ENCODE peak calls at places on chromosomes 2 and 18, in seven cellular contexts. W, B, M, C, V, Z and H are unnamed samples.
A peak's percentile ranks its signal among the peaks of the same experiment; 100 is the strongest.

GRCh38 chr2:16633632-16634430 is 31.8 kb downstream of the CYRIA start:
- DNase-seq in W (no peak), B (peak; percentile 66), M (no peak), C (no peak), V (no peak), Z (no peak), H (no peak)

GRCh38 chr2:17627434-17627833 is 86.9 kb downstream of the VSNL1 start:
- DNase-seq in W (no peak), B (no peak), M (no peak), C (no peak), V (no peak), Z (no peak), H (no peak)

GRCh38 chr2:108447947-108448677 is 894 bp upstream of the GCC2 start:
- DNase-seq in W (no peak), B (no peak), M (no peak), C (no peak), V (no peak), Z (no peak), H (no peak)

GRCh38 chr18:43533371-43533770 is 256.1 kb upstream of the SYT4 start:
- DNase-seq in W (no peak), B (no peak), M (no peak), C (no peak), V (no peak), Z (no peak), H (no peak)

GRCh38 chr2:16093639-16094447 is 153.5 kb downstream of the MYCN start:
- DNase-seq in W (no peak), B (no peak), M (no peak), C (no peak), V (no peak), Z (no peak), H (no peak)

GRCh38 chr2:105378276-105378840 is 20.5 kb downstream of the FHL2 start:
- DNase-seq in W (no peak), B (no peak), M (no peak), C (no peak), V (no peak), Z (no peak), H (no peak)

GRCh38 chr18:48637081-48637990 is 98.5 kb downstream of the CTIF start:
- DNase-seq in W (no peak), B (no peak), M (no peak), C (no peak), V (no peak), Z (no peak), H (no peak)

GRCh38 chr18:58887613-58887963 is 22.9 kb downstream of the ZNF532 start:
- DNase-seq in W (peak; percentile 83), B (peak; percentile 86), M (peak; percentile 77), C (no peak), V (peak; percentile 81), Z (peak; percentile 78), H (no peak)

GRCh38 chr2:18154259-18154658 is 275.8 kb downstream of the KCNS3 start:
- DNase-seq in W (no peak), B (peak; percentile 92), M (no peak), C (no peak), V (no peak), Z (no peak), H (no peak)

GRCh38 chr18:58645398-58645797 is 16.5 kb upstream of the ALPK2 start:
- DNase-seq in W (no peak), B (peak; percentile 92), M (no peak), C (no peak), V (no peak), Z (peak; percentile 44), H (no peak)

GRCh38 chr2:240244543-240244942 is 104.1 kb upstream of the OTOS start:
- DNase-seq in W (no peak), B (no peak), M (no peak), C (no peak), V (peak; percentile 37), Z (no peak), H (no peak)

GRCh38 chr2:101754613-101755012 is 57.1 kb downstream of the MAP4K4 start:
- DNase-seq in W (no peak), B (peak; percentile 76), M (no peak), C (no peak), V (no peak), Z (peak; percentile 45), H (no peak)

GRCh38 chr2:187774551-187775071 is 220.4 kb upstream of the TFPI start:
- DNase-seq in W (no peak), B (peak; percentile 83), M (no peak), C (no peak), V (no peak), Z (peak; percentile 20), H (no peak)

GRCh38 chr2:128472789-128473174 is 154.1 kb upstream of the HS6ST1 start:
- DNase-seq in W (no peak), B (peak; percentile 23), M (no peak), C (no peak), V (no peak), Z (peak; percentile 80), H (no peak)

GRCh38 chr18:57809190-57809589 is 6.1 kb upstream of the ATP8B1 start:
- DNase-seq in W (no peak), B (no peak), M (no peak), C (no peak), V (no peak), Z (no peak), H (no peak)

GRCh38 chr2:237344972-237345870 is 68.7 kb downstream of the COL6A3 start:
- DNase-seq in W (no peak), B (no peak), M (no peak), C (no peak), V (no peak), Z (no peak), H (no peak)

GRCh38 chr18:36083729-36084128 is 16.4 kb upstream of the RPRD1A start:
- DNase-seq in W (no peak), B (no peak), M (no peak), C (no peak), V (no peak), Z (no peak), H (no peak)

GRCh38 chr2:117587310-117587709 is 227.2 kb upstream of the DDX18 start:
- DNase-seq in W (no peak), B (no peak), M (no peak), C (no peak), V (no peak), Z (no peak), H (no peak)

GRCh38 chr18:36127866-36128845 is 984 bp downstream of the SLC39A6 start:
- DNase-seq in W (no peak), B (peak; percentile 38), M (peak; percentile 28), C (peak; percentile 8), V (no peak), Z (peak; percentile 45), H (no peak)

GRCh38 chr18:33440384-33441043 is at the start of gene CCDC178:
- DNase-seq in W (peak; percentile 80), B (peak; percentile 18), M (peak; percentile 22), C (no peak), V (no peak), Z (peak; percentile 38), H (no peak)

GRCh38 chr2:73982140-73982617 is 2.5 kb upstream of the TET3 start:
- DNase-seq in W (no peak), B (peak; percentile 45), M (no peak), C (no peak), V (no peak), Z (no peak), H (no peak)

GRCh38 chr18:78902795-78903435 is 76.7 kb upstream of the SALL3 start:
- DNase-seq in W (no peak), B (no peak), M (no peak), C (no peak), V (no peak), Z (no peak), H (no peak)

GRCh38 chr2:231929961-231930600 is 3.9 kb upstream of the NPPC start:
- DNase-seq in W (peak; percentile 72), B (no peak), M (no peak), C (no peak), V (no peak), Z (peak; percentile 19), H (no peak)

GRCh38 chr2:113175101-113175628 is 1.4 kb downstream of the PSD4 start:
- DNase-seq in W (no peak), B (no peak), M (no peak), C (peak; percentile 84), V (no peak), Z (no peak), H (peak; percentile 82)

GRCh38 chr2:83742117-83742782 is 716.8 kb downstream of the SUCLG1 start:
- DNase-seq in W (no peak), B (no peak), M (peak; percentile 32), C (no peak), V (peak; percentile 32), Z (peak; percentile 3), H (no peak)

GRCh38 chr2:160920791-160921303 is 239.4 kb upstream of the TANK start:
- DNase-seq in W (no peak), B (peak; percentile 91), M (peak; percentile 37), C (no peak), V (no peak), Z (peak; percentile 97), H (no peak)

GRCh38 chr18:58687871-58688308 is 16.6 kb downstream of the MALT1 start:
- DNase-seq in W (no peak), B (no peak), M (no peak), C (peak; percentile 93), V (no peak), Z (no peak), H (peak; percentile 84)

GRCh38 chr2:233100192-233100998 is 40.3 kb downstream of the INPP5D start:
- DNase-seq in W (peak; percentile 51), B (no peak), M (no peak), C (peak; percentile 63), V (no peak), Z (no peak), H (peak; percentile 80)

GRCh38 chr18:76518073-76518472 is 23.0 kb upstream of the ZNF516 start:
- DNase-seq in W (no peak), B (no peak), M (no peak), C (no peak), V (no peak), Z (peak; percentile 34), H (no peak)

GRCh38 chr2:11764359-11764758 is 17.9 kb downstream of the LPIN1 start:
- DNase-seq in W (no peak), B (no peak), M (no peak), C (no peak), V (no peak), Z (no peak), H (no peak)

GRCh38 chr2:165610591-165611029 is 141.1 kb downstream of the CSRNP3 start:
- DNase-seq in W (no peak), B (no peak), M (no peak), C (no peak), V (no peak), Z (no peak), H (no peak)
- H3K4me3 ChIP-seq in W (no peak overlapping the region), B (no peak overlapping the region), M (no peak overlapping the region), C (no peak overlapping the region), V (no peak overlapping the region), Z (no peak overlapping the region), H (no peak overlapping the region)

GRCh38 chr2:96546797-96547196 is 10.2 kb downstream of the ARID5A start:
- DNase-seq in W (peak; percentile 60), B (no peak), M (no peak), C (peak; percentile 51), V (no peak), Z (no peak), H (peak; percentile 38)
- H3K27ac ChIP-seq in W (peak overlapping the region; percentile 22), B (no peak overlapping the region), M (peak overlapping the region; percentile 10), C (peak overlapping the region; percentile 1), V (no peak overlapping the region), Z (no peak overlapping the region), H (no peak overlapping the region)

GRCh38 chr2:178482437-178482836 is 2.2 kb downstream of the PLEKHA3 start:
- DNase-seq in W (no peak), B (no peak), M (no peak), C (no peak), V (no peak), Z (no peak), H (no peak)
- H3K4me1 ChIP-seq in W (peaks cover 3% of the 10 kb centered on the region), B (peaks cover 30% of the 10 kb centered on the region), M (no peaks in the 10 kb centered on the region), C (peaks cover 59% of the 10 kb centered on the region), V (peaks cover 52% of the 10 kb centered on the region), Z (peaks cover 10% of the 10 kb centered on the region), H (peaks cover 41% of the 10 kb centered on the region)

GRCh38 chr2:19355416-19355821 is 3.0 kb downstream of the OSR1 start:
- DNase-seq in W (peak; percentile 64), B (no peak), M (no peak), C (no peak), V (no peak), Z (no peak), H (no peak)
- H3K4me3 ChIP-seq in W (peak overlapping the region; percentile 88), B (no peak overlapping the region), M (peak overlapping the region; percentile 95), C (no peak overlapping the region), V (peak overlapping the region; percentile 67), Z (no peak overlapping the region), H (no peak overlapping the region)